ENCODE peak calls at places on chromosomes 6 and 20, in ten cellular contexts. One of them, this sample, is unnamed.

GRCh38 chr6:2111162-2111677 is 134.2 kb downstream of the GMDS start:
- DNase-seq in stimulated activated naive CD8-positive, alpha-beta T cell treated with anti-CD3 and anti-CD28 coated beads, Interleukin-15, amount 100 ng/mL, for 72 hours: peak
- DNase-seq in A673: no peak
- DNase-seq in cardiac fibroblast: peak
- DNase-seq in frontal cortex: peak
- DNase-seq in lower leg skin: no peak
- DNase-seq in stimulated activated CD4-positive, alpha-beta T cell treated with anti-CD3 and anti-CD28 coated beads, Interleukin-4, amount 100 ng/mL, for 1 hour: no peak
- DNase-seq in ACHN: no peak
- DNase-seq in head of caudate nucleus: no peak
- DNase-seq in mucosa of descending colon: no peak
- DNase-seq in this sample: peak

GRCh38 chr6:147078602-147079001 is 125.6 kb upstream of the STXBP5 start:
- DNase-seq in stimulated activated naive CD8-positive, alpha-beta T cell treated with anti-CD3 and anti-CD28 coated beads, Interleukin-15, amount 100 ng/mL, for 72 hours: no peak
- DNase-seq in A673: no peak
- DNase-seq in cardiac fibroblast: no peak
- DNase-seq in frontal cortex: no peak
- DNase-seq in lower leg skin: no peak
- DNase-seq in stimulated activated CD4-positive, alpha-beta T cell treated with anti-CD3 and anti-CD28 coated beads, Interleukin-4, amount 100 ng/mL, for 1 hour: no peak
- DNase-seq in ACHN: no peak
- DNase-seq in head of caudate nucleus: no peak
- DNase-seq in mucosa of descending colon: no peak
- DNase-seq in this sample: no peak

GRCh38 chr20:45090481-45090880 is 10.4 kb downstream of the KCNS1 start:
- DNase-seq in stimulated activated naive CD8-positive, alpha-beta T cell treated with anti-CD3 and anti-CD28 coated beads, Interleukin-15, amount 100 ng/mL, for 72 hours: no peak
- DNase-seq in A673: no peak
- DNase-seq in cardiac fibroblast: no peak
- DNase-seq in frontal cortex: no peak
- DNase-seq in lower leg skin: no peak
- DNase-seq in stimulated activated CD4-positive, alpha-beta T cell treated with anti-CD3 and anti-CD28 coated beads, Interleukin-4, amount 100 ng/mL, for 1 hour: no peak
- DNase-seq in ACHN: no peak
- DNase-seq in head of caudate nucleus: no peak
- DNase-seq in mucosa of descending colon: no peak
- DNase-seq in this sample: no peak

GRCh38 chr6:150001295-150001990 is 23.9 kb downstream of the RAET1L start:
- DNase-seq in stimulated activated naive CD8-positive, alpha-beta T cell treated with anti-CD3 and anti-CD28 coated beads, Interleukin-15, amount 100 ng/mL, for 72 hours: peak
- DNase-seq in A673: no peak
- DNase-seq in cardiac fibroblast: no peak
- DNase-seq in frontal cortex: no peak
- DNase-seq in lower leg skin: no peak
- DNase-seq in stimulated activated CD4-positive, alpha-beta T cell treated with anti-CD3 and anti-CD28 coated beads, Interleukin-4, amount 100 ng/mL, for 1 hour: no peak
- DNase-seq in ACHN: no peak
- DNase-seq in head of caudate nucleus: no peak
- DNase-seq in mucosa of descending colon: no peak
- DNase-seq in this sample: no peak

GRCh38 chr20:38970302-38970701 is 8.2 kb downstream of the DHX35 start:
- DNase-seq in stimulated activated naive CD8-positive, alpha-beta T cell treated with anti-CD3 and anti-CD28 coated beads, Interleukin-15, amount 100 ng/mL, for 72 hours: no peak
- DNase-seq in A673: no peak
- DNase-seq in cardiac fibroblast: peak
- DNase-seq in frontal cortex: no peak
- DNase-seq in lower leg skin: no peak
- DNase-seq in stimulated activated CD4-positive, alpha-beta T cell treated with anti-CD3 and anti-CD28 coated beads, Interleukin-4, amount 100 ng/mL, for 1 hour: no peak
- DNase-seq in ACHN: peak
- DNase-seq in head of caudate nucleus: no peak
- DNase-seq in mucosa of descending colon: no peak
- DNase-seq in this sample: no peak

GRCh38 chr6:16684195-16684689 is 77.0 kb downstream of the ATXN1 start:
- DNase-seq in stimulated activated naive CD8-positive, alpha-beta T cell treated with anti-CD3 and anti-CD28 coated beads, Interleukin-15, amount 100 ng/mL, for 72 hours: no peak
- DNase-seq in A673: no peak
- DNase-seq in cardiac fibroblast: no peak
- DNase-seq in frontal cortex: no peak
- DNase-seq in lower leg skin: no peak
- DNase-seq in stimulated activated CD4-positive, alpha-beta T cell treated with anti-CD3 and anti-CD28 coated beads, Interleukin-4, amount 100 ng/mL, for 1 hour: no peak
- DNase-seq in ACHN: peak
- DNase-seq in head of caudate nucleus: no peak
- DNase-seq in mucosa of descending colon: no peak
- DNase-seq in this sample: no peak

GRCh38 chr20:50210066-50210619 is 19.5 kb downstream of the CEBPB start:
- DNase-seq in stimulated activated naive CD8-positive, alpha-beta T cell treated with anti-CD3 and anti-CD28 coated beads, Interleukin-15, amount 100 ng/mL, for 72 hours: no peak
- DNase-seq in A673: no peak
- DNase-seq in cardiac fibroblast: no peak
- DNase-seq in frontal cortex: no peak
- DNase-seq in lower leg skin: no peak
- DNase-seq in stimulated activated CD4-positive, alpha-beta T cell treated with anti-CD3 and anti-CD28 coated beads, Interleukin-4, amount 100 ng/mL, for 1 hour: no peak
- DNase-seq in ACHN: no peak
- DNase-seq in head of caudate nucleus: no peak
- DNase-seq in mucosa of descending colon: no peak
- DNase-seq in this sample: no peak

GRCh38 chr6:84762220-84762940 is 2.0 kb downstream of the TBX18 start:
- DNase-seq in stimulated activated naive CD8-positive, alpha-beta T cell treated with anti-CD3 and anti-CD28 coated beads, Interleukin-15, amount 100 ng/mL, for 72 hours: no peak
- DNase-seq in A673: peak
- DNase-seq in cardiac fibroblast: peak
- DNase-seq in frontal cortex: no peak
- DNase-seq in lower leg skin: no peak
- DNase-seq in stimulated activated CD4-positive, alpha-beta T cell treated with anti-CD3 and anti-CD28 coated beads, Interleukin-4, amount 100 ng/mL, for 1 hour: no peak
- DNase-seq in ACHN: peak
- DNase-seq in head of caudate nucleus: no peak
- DNase-seq in mucosa of descending colon: peak
- DNase-seq in this sample: no peak

GRCh38 chr6:151096255-151096612 is 143.5 kb upstream of the AKAP12 start:
- DNase-seq in stimulated activated naive CD8-positive, alpha-beta T cell treated with anti-CD3 and anti-CD28 coated beads, Interleukin-15, amount 100 ng/mL, for 72 hours: no peak
- DNase-seq in A673: no peak
- DNase-seq in cardiac fibroblast: no peak
- DNase-seq in frontal cortex: no peak
- DNase-seq in lower leg skin: no peak
- DNase-seq in stimulated activated CD4-positive, alpha-beta T cell treated with anti-CD3 and anti-CD28 coated beads, Interleukin-4, amount 100 ng/mL, for 1 hour: no peak
- DNase-seq in ACHN: no peak
- DNase-seq in head of caudate nucleus: no peak
- DNase-seq in mucosa of descending colon: no peak
- DNase-seq in this sample: no peak

GRCh38 chr6:11025911-11026635 is 18.0 kb downstream of the ELOVL2 start:
- DNase-seq in stimulated activated naive CD8-positive, alpha-beta T cell treated with anti-CD3 and anti-CD28 coated beads, Interleukin-15, amount 100 ng/mL, for 72 hours: no peak
- DNase-seq in A673: no peak
- DNase-seq in cardiac fibroblast: no peak
- DNase-seq in frontal cortex: no peak
- DNase-seq in lower leg skin: no peak
- DNase-seq in stimulated activated CD4-positive, alpha-beta T cell treated with anti-CD3 and anti-CD28 coated beads, Interleukin-4, amount 100 ng/mL, for 1 hour: no peak
- DNase-seq in ACHN: no peak
- DNase-seq in head of caudate nucleus: no peak
- DNase-seq in mucosa of descending colon: no peak
- DNase-seq in this sample: no peak

GRCh38 chr20:61120595-61121515 is 131.2 kb upstream of the CDH4 start:
- DNase-seq in stimulated activated naive CD8-positive, alpha-beta T cell treated with anti-CD3 and anti-CD28 coated beads, Interleukin-15, amount 100 ng/mL, for 72 hours: peak
- DNase-seq in A673: peak
- DNase-seq in cardiac fibroblast: peak
- DNase-seq in frontal cortex: no peak
- DNase-seq in lower leg skin: peak
- DNase-seq in stimulated activated CD4-positive, alpha-beta T cell treated with anti-CD3 and anti-CD28 coated beads, Interleukin-4, amount 100 ng/mL, for 1 hour: peak
- DNase-seq in ACHN: peak
- DNase-seq in head of caudate nucleus: peak
- DNase-seq in mucosa of descending colon: no peak
- DNase-seq in this sample: peak

GRCh38 chr6:157527471-157527907 is 146.5 kb downstream of the ZDHHC14 start:
- DNase-seq in stimulated activated naive CD8-positive, alpha-beta T cell treated with anti-CD3 and anti-CD28 coated beads, Interleukin-15, amount 100 ng/mL, for 72 hours: peak
- DNase-seq in A673: no peak
- DNase-seq in cardiac fibroblast: peak
- DNase-seq in frontal cortex: no peak
- DNase-seq in lower leg skin: no peak
- DNase-seq in stimulated activated CD4-positive, alpha-beta T cell treated with anti-CD3 and anti-CD28 coated beads, Interleukin-4, amount 100 ng/mL, for 1 hour: no peak
- DNase-seq in ACHN: no peak
- DNase-seq in head of caudate nucleus: no peak
- DNase-seq in mucosa of descending colon: no peak
- DNase-seq in this sample: no peak

GRCh38 chr6:53066059-53066406 is 829 bp downstream of the FBXO9 start:
- DNase-seq in stimulated activated naive CD8-positive, alpha-beta T cell treated with anti-CD3 and anti-CD28 coated beads, Interleukin-15, amount 100 ng/mL, for 72 hours: peak
- DNase-seq in A673: peak
- DNase-seq in cardiac fibroblast: peak
- DNase-seq in frontal cortex: peak
- DNase-seq in lower leg skin: peak
- DNase-seq in stimulated activated CD4-positive, alpha-beta T cell treated with anti-CD3 and anti-CD28 coated beads, Interleukin-4, amount 100 ng/mL, for 1 hour: peak
- DNase-seq in ACHN: peak
- DNase-seq in head of caudate nucleus: peak
- DNase-seq in mucosa of descending colon: peak
- DNase-seq in this sample: no peak

GRCh38 chr6:129774697-129775447 is 64.9 kb upstream of the ARHGAP18 start:
- DNase-seq in stimulated activated naive CD8-positive, alpha-beta T cell treated with anti-CD3 and anti-CD28 coated beads, Interleukin-15, amount 100 ng/mL, for 72 hours: peak
- DNase-seq in A673: peak
- DNase-seq in cardiac fibroblast: peak
- DNase-seq in frontal cortex: peak
- DNase-seq in lower leg skin: peak
- DNase-seq in stimulated activated CD4-positive, alpha-beta T cell treated with anti-CD3 and anti-CD28 coated beads, Interleukin-4, amount 100 ng/mL, for 1 hour: peak
- DNase-seq in ACHN: peak
- DNase-seq in head of caudate nucleus: peak
- DNase-seq in mucosa of descending colon: peak
- DNase-seq in this sample: peak

GRCh38 chr6:8180327-8181161 is 78.2 kb upstream of the EEF1E1 start:
- DNase-seq in stimulated activated naive CD8-positive, alpha-beta T cell treated with anti-CD3 and anti-CD28 coated beads, Interleukin-15, amount 100 ng/mL, for 72 hours: no peak
- DNase-seq in A673: no peak
- DNase-seq in cardiac fibroblast: peak
- DNase-seq in frontal cortex: no peak
- DNase-seq in lower leg skin: no peak
- DNase-seq in stimulated activated CD4-positive, alpha-beta T cell treated with anti-CD3 and anti-CD28 coated beads, Interleukin-4, amount 100 ng/mL, for 1 hour: no peak
- DNase-seq in ACHN: peak
- DNase-seq in head of caudate nucleus: no peak
- DNase-seq in mucosa of descending colon: no peak
- DNase-seq in this sample: no peak

GRCh38 chr6:14396826-14397517 is 279.4 kb downstream of the CD83 start:
- DNase-seq in stimulated activated naive CD8-positive, alpha-beta T cell treated with anti-CD3 and anti-CD28 coated beads, Interleukin-15, amount 100 ng/mL, for 72 hours: peak
- DNase-seq in A673: no peak
- DNase-seq in cardiac fibroblast: peak
- DNase-seq in frontal cortex: no peak
- DNase-seq in lower leg skin: no peak
- DNase-seq in stimulated activated CD4-positive, alpha-beta T cell treated with anti-CD3 and anti-CD28 coated beads, Interleukin-4, amount 100 ng/mL, for 1 hour: no peak
- DNase-seq in ACHN: no peak
- DNase-seq in head of caudate nucleus: no peak
- DNase-seq in mucosa of descending colon: no peak
- DNase-seq in this sample: no peak

GRCh38 chr6:42411431-42411830 is 40.3 kb downstream of the TRERF1 start:
- DNase-seq in stimulated activated naive CD8-positive, alpha-beta T cell treated with anti-CD3 and anti-CD28 coated beads, Interleukin-15, amount 100 ng/mL, for 72 hours: no peak
- DNase-seq in A673: no peak
- DNase-seq in cardiac fibroblast: no peak
- DNase-seq in frontal cortex: no peak
- DNase-seq in lower leg skin: peak
- DNase-seq in stimulated activated CD4-positive, alpha-beta T cell treated with anti-CD3 and anti-CD28 coated beads, Interleukin-4, amount 100 ng/mL, for 1 hour: no peak
- DNase-seq in ACHN: no peak
- DNase-seq in head of caudate nucleus: no peak
- DNase-seq in mucosa of descending colon: no peak
- DNase-seq in this sample: no peak

GRCh38 chr6:157468054-157468453 is 87.1 kb downstream of the ZDHHC14 start:
- DNase-seq in stimulated activated naive CD8-positive, alpha-beta T cell treated with anti-CD3 and anti-CD28 coated beads, Interleukin-15, amount 100 ng/mL, for 72 hours: no peak
- DNase-seq in A673: no peak
- DNase-seq in cardiac fibroblast: no peak
- DNase-seq in frontal cortex: no peak
- DNase-seq in lower leg skin: no peak
- DNase-seq in stimulated activated CD4-positive, alpha-beta T cell treated with anti-CD3 and anti-CD28 coated beads, Interleukin-4, amount 100 ng/mL, for 1 hour: no peak
- DNase-seq in ACHN: no peak
- DNase-seq in head of caudate nucleus: no peak
- DNase-seq in mucosa of descending colon: no peak
- DNase-seq in this sample: no peak

GRCh38 chr6:148751233-148751632 is 4.4 kb downstream of the UST start:
- DNase-seq in stimulated activated naive CD8-positive, alpha-beta T cell treated with anti-CD3 and anti-CD28 coated beads, Interleukin-15, amount 100 ng/mL, for 72 hours: no peak
- DNase-seq in A673: no peak
- DNase-seq in cardiac fibroblast: peak
- DNase-seq in frontal cortex: no peak
- DNase-seq in lower leg skin: no peak
- DNase-seq in stimulated activated CD4-positive, alpha-beta T cell treated with anti-CD3 and anti-CD28 coated beads, Interleukin-4, amount 100 ng/mL, for 1 hour: no peak
- DNase-seq in ACHN: no peak
- DNase-seq in head of caudate nucleus: no peak
- DNase-seq in mucosa of descending colon: no peak
- DNase-seq in this sample: no peak

GRCh38 chr6:14441371-14441781 is 323.8 kb downstream of the CD83 start:
- DNase-seq in stimulated activated naive CD8-positive, alpha-beta T cell treated with anti-CD3 and anti-CD28 coated beads, Interleukin-15, amount 100 ng/mL, for 72 hours: no peak
- DNase-seq in A673: peak
- DNase-seq in cardiac fibroblast: peak
- DNase-seq in frontal cortex: no peak
- DNase-seq in lower leg skin: no peak
- DNase-seq in stimulated activated CD4-positive, alpha-beta T cell treated with anti-CD3 and anti-CD28 coated beads, Interleukin-4, amount 100 ng/mL, for 1 hour: no peak
- DNase-seq in ACHN: no peak
- DNase-seq in head of caudate nucleus: no peak
- DNase-seq in mucosa of descending colon: no peak
- DNase-seq in this sample: no peak

This sample was measured in keratinocyte.